ENCODE peak calls at places on chromosomes 12 and 14, in nine cellular contexts. Q is foreskin keratinocyte, A is heart left ventricle, T is HCT116, U is tibial nerve, J is mammary epithelial cell, K is right atrium auricular region, M is psoas muscle, V is cardiac muscle cell. S is an unnamed sample. For H3K4me1, the result is how much of the 10 kb centered on the place peaks cover.

GRCh38 chr14:33791971-33792370 is 158.9 kb downstream of the EGLN3 start:
- DNase-seq in Q (no peak), A (no peak), T (no peak), U (no peak), J (no peak), K (no peak), M (no peak), V (no peak), S (no peak)

GRCh38 chr12:122875590-122876220 is 20.2 kb downstream of the VPS37B start:
- DNase-seq in Q (no peak), A (no peak), T (no peak), U (no peak), J (no peak), K (no peak), M (no peak), V (no peak), S (peak)

GRCh38 chr12:68559246-68559645 is 51.5 kb upstream of the RAP1B start:
- DNase-seq in Q (peak), A (no peak), T (no peak), U (no peak), J (peak), K (no peak), M (no peak), V (no peak), S (no peak)

GRCh38 chr12:509494-509893 is 49.8 kb downstream of the B4GALNT3 start:
- DNase-seq in Q (no peak), A (no peak), T (no peak), U (no peak), J (no peak), K (no peak), M (no peak), V (peak), S (no peak)

GRCh38 chr12:131001493-131001892 is 47.8 kb downstream of the ADGRD1 start:
- DNase-seq in Q (no peak), A (no peak), T (no peak), U (no peak), J (no peak), K (no peak), M (no peak), V (no peak), S (no peak)

GRCh38 chr12:68011882-68012207 is 22.6 kb downstream of the IFNG-AS1 start:
- DNase-seq in Q (no peak), A (no peak), T (no peak), U (no peak), J (no peak), K (no peak), M (no peak), V (peak), S (no peak)

GRCh38 chr12:25694072-25694471 is 141.0 kb upstream of the LMNTD1 start:
- DNase-seq in Q (no peak), A (no peak), T (no peak), U (peak), J (peak), K (peak), M (no peak), V (peak), S (no peak)

GRCh38 chr14:35180179-35180578 is 57.8 kb downstream of the PRORP start:
- DNase-seq in Q (no peak), A (no peak), T (no peak), U (no peak), J (no peak), K (no peak), M (no peak), V (no peak), S (no peak)

GRCh38 chr12:103523771-103524170 is 28.0 kb upstream of the C12orf42 start:
- DNase-seq in Q (peak), A (no peak), T (no peak), U (no peak), J (peak), K (no peak), M (no peak), V (no peak), S (no peak)

GRCh38 chr12:111937429-111937828 is 75.5 kb downstream of the TMEM116 start:
- DNase-seq in Q (no peak), A (no peak), T (no peak), U (no peak), J (no peak), K (no peak), M (no peak), V (peak), S (no peak)

GRCh38 chr12:78787576-78787975 is 77.0 kb upstream of the SYT1 start:
- DNase-seq in Q (no peak), A (no peak), T (no peak), U (no peak), J (no peak), K (no peak), M (no peak), V (peak), S (no peak)

GRCh38 chr12:57146925-57147640 is at the start of gene LRP1-AS:
- DNase-seq in Q (no peak), A (no peak), T (no peak), U (no peak), J (no peak), K (no peak), M (no peak), V (no peak), S (no peak)

GRCh38 chr14:72677664-72678063 is 216.2 kb downstream of the DPF3 start:
- DNase-seq in Q (no peak), A (no peak), T (no peak), U (no peak), J (peak), K (no peak), M (no peak), V (no peak), S (no peak)

GRCh38 chr14:22112004-22112403 is 438.4 kb upstream of the OR4E1 start:
- DNase-seq in Q (no peak), A (no peak), T (no peak), U (no peak), J (no peak), K (no peak), M (no peak), V (no peak), S (no peak)

GRCh38 chr12:75853621-75854020 is 178.0 kb downstream of the PHLDA1 start:
- DNase-seq in Q (no peak), A (no peak), T (no peak), U (no peak), J (no peak), K (no peak), M (no peak), V (no peak), S (no peak)

GRCh38 chr14:74257078-74257987 is 18.1 kb downstream of the VSX2 start:
- DNase-seq in Q (no peak), A (peak), T (no peak), U (no peak), J (no peak), K (no peak), M (peak), V (peak), S (peak)

GRCh38 chr14:32620303-32620702 is 291.2 kb downstream of the AKAP6 start:
- DNase-seq in Q (no peak), A (no peak), T (no peak), U (no peak), J (peak), K (no peak), M (no peak), V (no peak), S (no peak)

GRCh38 chr12:8722286-8722685 is 24.5 kb downstream of the RIMKLB start:
- DNase-seq in Q (no peak), A (no peak), T (no peak), U (no peak), J (no peak), K (no peak), M (no peak), V (no peak), S (no peak)

GRCh38 chr12:5965950-5966383 is 20.9 kb upstream of the ANO2 start:
- DNase-seq in Q (no peak), A (peak), T (peak), U (no peak), J (peak), K (no peak), M (no peak), V (peak), S (peak)

GRCh38 chr14:100263141-100263540 is 24.2 kb downstream of the YY1 start:
- DNase-seq in Q (no peak), A (no peak), T (no peak), U (no peak), J (no peak), K (no peak), M (no peak), V (no peak), S (no peak)

GRCh38 chr12:131251336-131252101 is 297.8 kb downstream of the ADGRD1 start:
- DNase-seq in Q (no peak), A (no peak), T (no peak), U (no peak), J (no peak), K (no peak), M (no peak), V (no peak), S (no peak)

GRCh38 chr12:78864483-78865296 is at the start of gene SYT1:
- DNase-seq in Q (peak), A (no peak), T (no peak), U (peak), J (peak), K (no peak), M (peak), V (peak), S (peak)

GRCh38 chr12:84172823-84173424 is 739.7 kb downstream of the SLC6A15 start:
- DNase-seq in Q (peak), A (no peak), T (no peak), U (no peak), J (peak), K (no peak), M (no peak), V (no peak), S (no peak)

GRCh38 chr12:84174115-84174514 is 738.5 kb downstream of the SLC6A15 start:
- DNase-seq in Q (no peak), A (no peak), T (no peak), U (no peak), J (no peak), K (no peak), M (no peak), V (no peak), S (no peak)
- H3K27ac ChIP-seq in Q (no peak), A (no peak), T (no peak), U (no peak), J (no peak), K (no peak), M (no peak), V (no peak), S (no peak)

GRCh38 chr12:47886471-47887240 is 18.1 kb downstream of the VDR start:
- DNase-seq in Q (no peak), A (no peak), T (no peak), U (no peak), J (no peak), K (no peak), M (no peak), V (peak), S (no peak)

GRCh38 chr12:47885012-47885501 is 19.7 kb downstream of the VDR start:
- DNase-seq in Q (no peak), A (no peak), T (no peak), U (no peak), J (no peak), K (no peak), M (no peak), V (peak), S (no peak)

GRCh38 chr12:47884501-47884900 is 20.3 kb downstream of the VDR start:
- DNase-seq in Q (no peak), A (no peak), T (no peak), U (no peak), J (no peak), K (no peak), M (no peak), V (no peak), S (no peak)

GRCh38 chr12:47883663-47884195 is 21.1 kb downstream of the VDR start:
- DNase-seq in Q (no peak), A (no peak), T (no peak), U (no peak), J (no peak), K (no peak), M (no peak), V (no peak), S (no peak)

DNA sequence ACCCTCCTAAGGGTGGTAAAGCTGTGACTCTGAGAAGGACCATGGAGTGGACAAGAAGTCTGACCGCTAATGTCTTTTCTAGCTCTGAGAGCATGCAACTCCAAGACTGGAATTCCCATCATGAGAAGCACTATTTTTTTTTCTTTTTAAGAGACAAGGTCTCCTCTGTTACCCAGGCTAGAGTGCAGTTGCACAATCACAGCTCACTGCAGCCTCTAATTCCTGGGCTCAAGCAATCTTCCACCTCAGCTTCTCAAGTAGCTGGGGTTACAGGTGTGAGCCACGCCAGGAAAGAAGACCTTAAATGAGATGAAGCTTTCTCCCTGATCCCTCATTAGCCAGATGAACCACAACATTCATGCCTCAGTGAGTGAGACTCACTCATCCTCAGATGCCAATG is 19.2 kb downstream of the VDR start:
- DNase-seq in Q (no peak), A (no peak), T (no peak), U (no peak), J (no peak), K (no peak), M (no peak), V (peak), S (no peak)
- H3K4me1 ChIP-seq in Q (under half), A (under half), T (under half), U (under half), J (under half), K (under half), M (under half), V (under half), S (half or more)

GRCh38 chr14:84857129-84857528 is 672.8 kb upstream of the FLRT2 start:
- DNase-seq in Q (no peak), A (no peak), T (no peak), U (no peak), J (no peak), K (no peak), M (no peak), V (no peak), S (no peak)
- H3K27ac ChIP-seq in Q (no peak), A (no peak), T (no peak), U (no peak), J (no peak), K (no peak), M (no peak), V (no peak), S (no peak)

GRCh38 chr14:49381778-49382177 is 204.4 kb downstream of the RPS29 start:
- DNase-seq in Q (no peak), A (no peak), T (no peak), U (no peak), J (no peak), K (no peak), M (no peak), V (no peak), S (no peak)
- H3K4me1 ChIP-seq in Q (under half), A (under half), T (under half), U (under half), J (under half), K (under half), M (under half), V (under half), S (under half)

DNA sequence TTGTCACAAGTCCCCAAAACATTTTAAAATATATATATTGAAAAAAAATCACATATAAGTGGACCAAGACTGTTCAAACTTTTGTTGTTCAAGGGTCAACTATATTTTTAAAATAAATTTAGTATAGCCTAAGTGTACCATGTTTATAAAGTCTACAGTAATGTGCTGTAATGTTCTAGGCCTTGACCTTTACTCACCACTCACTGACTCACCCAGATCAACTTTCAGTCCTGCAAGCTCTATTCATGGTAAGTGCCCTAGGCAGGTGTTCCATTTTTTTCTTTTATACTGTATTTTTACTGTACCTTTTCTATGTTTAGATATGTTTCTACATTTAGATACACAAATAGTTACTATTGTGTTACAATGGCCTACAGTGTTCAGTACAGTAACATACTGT is 23.4 kb upstream of the TMTC1 start:
- DNase-seq in Q (no peak), A (no peak), T (no peak), U (no peak), J (peak), K (no peak), M (no peak), V (no peak), S (no peak)
- H3K27ac ChIP-seq in Q (no peak), A (no peak), T (no peak), U (no peak), J (no peak), K (no peak), M (peak), V (no peak), S (no peak)

S was measured in MM.1S.